ENCODE peak calls at places on chromosomes 5 and 9, in seven cellular contexts. One of them, this sample, is unnamed.

GRCh38 chr5:83711982-83712601 is 8.6 kb downstream of the HAPLN1 start:
- DNase-seq in psoas muscle: no peak
- DNase-seq in NT2/D1: no peak
- DNase-seq in neural crest cell: peak
- DNase-seq in esophagus squamous epithelium: no peak
- DNase-seq in NCI-H345: peak
- DNase-seq in hippocampal formation: no peak
- DNase-seq in this sample: peak

GRCh38 chr9:86652696-86653095 is 294.6 kb downstream of the GAS1 start:
- DNase-seq in psoas muscle: no peak
- DNase-seq in NT2/D1: no peak
- DNase-seq in neural crest cell: no peak
- DNase-seq in esophagus squamous epithelium: no peak
- DNase-seq in NCI-H345: no peak
- DNase-seq in hippocampal formation: no peak
- DNase-seq in this sample: no peak

GRCh38 chr9:14057347-14058077 is 256.4 kb downstream of the NFIB start:
- DNase-seq in psoas muscle: no peak
- DNase-seq in NT2/D1: no peak
- DNase-seq in neural crest cell: no peak
- DNase-seq in esophagus squamous epithelium: no peak
- DNase-seq in NCI-H345: no peak
- DNase-seq in hippocampal formation: no peak
- DNase-seq in this sample: no peak

GRCh38 chr9:80792721-80793120 is 896.6 kb downstream of the TLE1 start:
- DNase-seq in psoas muscle: no peak
- DNase-seq in NT2/D1: no peak
- DNase-seq in neural crest cell: no peak
- DNase-seq in esophagus squamous epithelium: no peak
- DNase-seq in NCI-H345: no peak
- DNase-seq in hippocampal formation: no peak
- DNase-seq in this sample: no peak

GRCh38 chr5:33688041-33688980 is 203.5 kb downstream of the ADAMTS12 start:
- DNase-seq in psoas muscle: no peak
- DNase-seq in NT2/D1: no peak
- DNase-seq in neural crest cell: no peak
- DNase-seq in esophagus squamous epithelium: no peak
- DNase-seq in NCI-H345: no peak
- DNase-seq in hippocampal formation: no peak
- DNase-seq in this sample: no peak

GRCh38 chr5:12357596-12357995 is 453.4 kb upstream of the CTNND2 start:
- DNase-seq in psoas muscle: no peak
- DNase-seq in NT2/D1: no peak
- DNase-seq in neural crest cell: no peak
- DNase-seq in esophagus squamous epithelium: no peak
- DNase-seq in NCI-H345: no peak
- DNase-seq in hippocampal formation: no peak
- DNase-seq in this sample: no peak

GRCh38 chr9:91422832-91423711 is 560 bp downstream of the NFIL3 start:
- DNase-seq in psoas muscle: peak
- DNase-seq in NT2/D1: no peak
- DNase-seq in neural crest cell: peak
- DNase-seq in esophagus squamous epithelium: no peak
- DNase-seq in NCI-H345: peak
- DNase-seq in hippocampal formation: peak
- DNase-seq in this sample: no peak

GRCh38 chr5:88675758-88676636 is 207.0 kb downstream of the MEF2C start:
- DNase-seq in psoas muscle: no peak
- DNase-seq in NT2/D1: peak
- DNase-seq in neural crest cell: peak
- DNase-seq in esophagus squamous epithelium: no peak
- DNase-seq in NCI-H345: peak
- DNase-seq in hippocampal formation: no peak
- DNase-seq in this sample: peak

GRCh38 chr9:89993678-89994630 is 389.1 kb downstream of the GADD45G start:
- DNase-seq in psoas muscle: peak
- DNase-seq in NT2/D1: no peak
- DNase-seq in neural crest cell: no peak
- DNase-seq in esophagus squamous epithelium: no peak
- DNase-seq in NCI-H345: no peak
- DNase-seq in hippocampal formation: no peak
- DNase-seq in this sample: no peak

GRCh38 chr5:146644811-146645210 is 128.8 kb upstream of the GPR151 start:
- DNase-seq in psoas muscle: no peak
- DNase-seq in NT2/D1: no peak
- DNase-seq in neural crest cell: no peak
- DNase-seq in esophagus squamous epithelium: no peak
- DNase-seq in NCI-H345: peak
- DNase-seq in hippocampal formation: no peak
- DNase-seq in this sample: peak

GRCh38 chr5:32320144-32320543 is 7.4 kb upstream of the MTMR12 start:
- DNase-seq in psoas muscle: no peak
- DNase-seq in NT2/D1: no peak
- DNase-seq in neural crest cell: no peak
- DNase-seq in esophagus squamous epithelium: no peak
- DNase-seq in NCI-H345: no peak
- DNase-seq in hippocampal formation: no peak
- DNase-seq in this sample: no peak

GRCh38 chr5:71629950-71630349 is 42.8 kb downstream of the MCCC2 start:
- DNase-seq in psoas muscle: no peak
- DNase-seq in NT2/D1: no peak
- DNase-seq in neural crest cell: no peak
- DNase-seq in esophagus squamous epithelium: no peak
- DNase-seq in NCI-H345: no peak
- DNase-seq in hippocampal formation: no peak
- DNase-seq in this sample: no peak

GRCh38 chr5:133407277-133407632 is 205.1 kb downstream of the FSTL4 start:
- DNase-seq in psoas muscle: no peak
- DNase-seq in NT2/D1: no peak
- DNase-seq in neural crest cell: no peak
- DNase-seq in esophagus squamous epithelium: no peak
- DNase-seq in NCI-H345: no peak
- DNase-seq in hippocampal formation: no peak
- DNase-seq in this sample: no peak

GRCh38 chr5:64691333-64691732 is 1.0 kb downstream of the SHISAL2B start:
- DNase-seq in psoas muscle: no peak
- DNase-seq in NT2/D1: no peak
- DNase-seq in neural crest cell: no peak
- DNase-seq in esophagus squamous epithelium: no peak
- DNase-seq in NCI-H345: no peak
- DNase-seq in hippocampal formation: no peak
- DNase-seq in this sample: no peak

GRCh38 chr5:71586052-71586940 is 844 bp upstream of the MCCC2 start:
- DNase-seq in psoas muscle: no peak
- DNase-seq in NT2/D1: no peak
- DNase-seq in neural crest cell: no peak
- DNase-seq in esophagus squamous epithelium: no peak
- DNase-seq in NCI-H345: no peak
- DNase-seq in hippocampal formation: no peak
- DNase-seq in this sample: peak

GRCh38 chr9:77598961-77599360 is 49.2 kb downstream of the GNA14 start:
- DNase-seq in psoas muscle: no peak
- DNase-seq in NT2/D1: no peak
- DNase-seq in neural crest cell: no peak
- DNase-seq in esophagus squamous epithelium: no peak
- DNase-seq in NCI-H345: no peak
- DNase-seq in hippocampal formation: no peak
- DNase-seq in this sample: no peak

GRCh38 chr5:133902521-133903118 is 65.8 kb downstream of the C5orf15 start:
- DNase-seq in psoas muscle: no peak
- DNase-seq in NT2/D1: no peak
- DNase-seq in neural crest cell: no peak
- DNase-seq in esophagus squamous epithelium: no peak
- DNase-seq in NCI-H345: no peak
- DNase-seq in hippocampal formation: no peak
- DNase-seq in this sample: no peak

GRCh38 chr9:129656795-129657390 is 8.6 kb upstream of the PRRX2 start:
- DNase-seq in psoas muscle: no peak
- DNase-seq in NT2/D1: no peak
- DNase-seq in neural crest cell: no peak
- DNase-seq in esophagus squamous epithelium: no peak
- DNase-seq in NCI-H345: no peak
- DNase-seq in hippocampal formation: no peak
- DNase-seq in this sample: no peak

GRCh38 chr5:14816999-14817761 is 54.4 kb downstream of the ANKH start:
- DNase-seq in psoas muscle: peak
- DNase-seq in NT2/D1: no peak
- DNase-seq in neural crest cell: no peak
- DNase-seq in esophagus squamous epithelium: no peak
- DNase-seq in NCI-H345: no peak
- DNase-seq in hippocampal formation: no peak
- DNase-seq in this sample: no peak

GRCh38 chr9:134433101-134433500 is 106.8 kb downstream of the RXRA start:
- DNase-seq in psoas muscle: peak
- DNase-seq in NT2/D1: no peak
- DNase-seq in neural crest cell: no peak
- DNase-seq in esophagus squamous epithelium: no peak
- DNase-seq in NCI-H345: no peak
- DNase-seq in hippocampal formation: no peak
- DNase-seq in this sample: no peak

GRCh38 chr5:105878402-105878801 is 1792.3 kb downstream of the EFNA5 start:
- DNase-seq in psoas muscle: no peak
- DNase-seq in NT2/D1: no peak
- DNase-seq in neural crest cell: no peak
- DNase-seq in esophagus squamous epithelium: no peak
- DNase-seq in NCI-H345: no peak
- DNase-seq in hippocampal formation: no peak
- DNase-seq in this sample: no peak

GRCh38 chr9:128096614-128097013 is 28.6 kb downstream of the SLC25A25 start:
- DNase-seq in psoas muscle: no peak
- DNase-seq in NT2/D1: no peak
- DNase-seq in neural crest cell: no peak
- DNase-seq in esophagus squamous epithelium: no peak
- DNase-seq in NCI-H345: no peak
- DNase-seq in hippocampal formation: no peak
- DNase-seq in this sample: no peak

GRCh38 chr5:96734871-96735325 is 72.7 kb downstream of the CAST start:
- DNase-seq in psoas muscle: no peak
- DNase-seq in NT2/D1: no peak
- DNase-seq in neural crest cell: no peak
- DNase-seq in esophagus squamous epithelium: no peak
- DNase-seq in NCI-H345: no peak
- DNase-seq in hippocampal formation: no peak
- DNase-seq in this sample: no peak

GRCh38 chr5:102856374-102856748 is 101.3 kb downstream of the PAM start:
- DNase-seq in psoas muscle: no peak
- DNase-seq in NT2/D1: no peak
- DNase-seq in neural crest cell: no peak
- DNase-seq in esophagus squamous epithelium: no peak
- DNase-seq in NCI-H345: no peak
- DNase-seq in hippocampal formation: no peak
- DNase-seq in this sample: no peak

GRCh38 chr5:139378941-139379361 is 4.1 kb downstream of the SLC23A1 start:
- DNase-seq in psoas muscle: no peak
- DNase-seq in NT2/D1: no peak
- DNase-seq in neural crest cell: no peak
- DNase-seq in esophagus squamous epithelium: no peak
- DNase-seq in NCI-H345: no peak
- DNase-seq in hippocampal formation: no peak
- DNase-seq in this sample: no peak

This sample was measured in NCI-H2029 treated with DMSO at 0.1 percent for 48 hours.